ENCODE peak calls at places on chromosomes 13 and 19, in seven cellular contexts. Z, O, C, D, U, J and Q are unnamed samples.

GRCh38 chr13:114141261-114141996 is 9.0 kb upstream of the RASA3 start:
- DNase-seq in Z (no peak), O (no peak), C (no peak), D (no peak), U (no peak), J (no peak), Q (no peak)

GRCh38 chr19:5036733-5037681 is 68.1 kb downstream of the KDM4B start:
- DNase-seq in Z (no peak), O (no peak), C (no peak), D (no peak), U (no peak), J (peak), Q (no peak)

GRCh38 chr13:74200081-74200480 is 65.9 kb upstream of the KLF12 start:
- DNase-seq in Z (no peak), O (no peak), C (no peak), D (no peak), U (no peak), J (no peak), Q (no peak)

GRCh38 chr19:18849838-18850400 is 18.2 kb downstream of the UPF1 start:
- DNase-seq in Z (no peak), O (no peak), C (no peak), D (no peak), U (no peak), J (no peak), Q (no peak)

GRCh38 chr13:37701972-37702371 is 103.4 kb upstream of the POSTN start:
- DNase-seq in Z (no peak), O (no peak), C (no peak), D (no peak), U (no peak), J (no peak), Q (no peak)

GRCh38 chr13:109212630-109213029 is 573.8 kb downstream of the IRS2 start:
- DNase-seq in Z (no peak), O (no peak), C (no peak), D (no peak), U (no peak), J (no peak), Q (no peak)

GRCh38 chr13:28492527-28493367 is 2.2 kb downstream of the FLT1 start:
- DNase-seq in Z (no peak), O (no peak), C (no peak), D (peak), U (no peak), J (no peak), Q (no peak)

GRCh38 chr13:36432106-36432544 is at the start of gene CCNA1:
- DNase-seq in Z (no peak), O (peak), C (peak), D (no peak), U (no peak), J (peak), Q (no peak)

GRCh38 chr13:114007566-114007965 is 33.7 kb upstream of the C13orf46 start:
- DNase-seq in Z (no peak), O (no peak), C (no peak), D (no peak), U (no peak), J (no peak), Q (no peak)

GRCh38 chr19:47330466-47330869 is 1.5 kb upstream of the C5AR2 start:
- DNase-seq in Z (no peak), O (no peak), C (no peak), D (no peak), U (no peak), J (no peak), Q (no peak)

GRCh38 chr13:109412232-109412935 is 374.0 kb downstream of the IRS2 start:
- DNase-seq in Z (peak), O (peak), C (no peak), D (no peak), U (no peak), J (peak), Q (peak)

GRCh38 chr19:38850976-38851621 is 1.3 kb upstream of the HNRNPL start:
- DNase-seq in Z (no peak), O (no peak), C (peak), D (no peak), U (no peak), J (peak), Q (no peak)

GRCh38 chr13:82797876-82798275 is 1084.4 kb downstream of the SLITRK1 start:
- DNase-seq in Z (no peak), O (no peak), C (no peak), D (no peak), U (no peak), J (no peak), Q (no peak)

GRCh38 chr13:82802528-82802927 is 1079.7 kb downstream of the SLITRK1 start:
- DNase-seq in Z (no peak), O (no peak), C (no peak), D (no peak), U (no peak), J (no peak), Q (no peak)

GRCh38 chr13:82800391-82800790 is 1081.9 kb downstream of the SLITRK1 start:
- DNase-seq in Z (no peak), O (no peak), C (no peak), D (no peak), U (no peak), J (no peak), Q (no peak)

DNA sequence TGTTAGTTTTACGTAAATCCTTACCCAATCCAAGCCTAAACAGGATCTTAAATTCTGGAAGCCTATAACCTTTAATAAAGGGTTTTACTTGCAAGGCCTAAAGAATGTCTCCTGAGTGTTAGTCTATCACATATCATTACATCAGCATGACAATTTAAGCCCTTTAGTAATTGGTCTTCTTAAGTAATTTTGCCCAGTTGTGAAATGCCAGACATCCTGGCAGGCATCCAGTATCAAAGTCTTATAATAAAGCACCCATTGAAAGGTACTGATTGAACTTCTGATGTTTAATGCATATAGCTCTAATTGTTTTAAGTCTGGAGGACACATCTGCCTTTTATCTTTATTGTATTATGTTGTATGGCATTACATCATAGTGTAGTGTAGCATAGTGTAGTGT is 1078.9 kb downstream of the SLITRK1 start:
- DNase-seq in Z (no peak), O (no peak), C (no peak), D (no peak), U (no peak), J (no peak), Q (no peak)
- TF ChIP-seq JUND in Z (no peak), O (no peak), C (no peak), D (no peak), U (no peak), J (no peak), Q (no peak)

GRCh38 chr19:48469056-48469881 is at the start of gene CYTH2:
- DNase-seq in Z (peak), O (peak), C (peak), D (peak), U (peak), J (peak), Q (peak)

GRCh38 chr19:48470281-48470680 is 1.1 kb downstream of the CYTH2 start:
- DNase-seq in Z (no peak), O (no peak), C (no peak), D (no peak), U (no peak), J (no peak), Q (no peak)

GRCh38 chr19:48465215-48465614 is 4.0 kb upstream of the CYTH2 start:
- DNase-seq in Z (no peak), O (no peak), C (no peak), D (no peak), U (no peak), J (no peak), Q (no peak)

GRCh38 chr19:48468806-48469055 is 438 bp upstream of the CYTH2 start:
- DNase-seq in Z (no peak), O (no peak), C (no peak), D (no peak), U (no peak), J (no peak), Q (no peak)

GRCh38 chr19:48466571-48467325 is 2.4 kb upstream of the CYTH2 start:
- DNase-seq in Z (no peak), O (no peak), C (no peak), D (no peak), U (no peak), J (peak), Q (no peak)
- TF ChIP-seq JUND in Z (no peak), O (no peak), C (no peak), D (no peak), U (no peak), J (no peak), Q (no peak)

GRCh38 chr19:1656988-1657536 is 4.6 kb upstream of the TCF3 start:
- DNase-seq in Z (no peak), O (no peak), C (no peak), D (no peak), U (no peak), J (no peak), Q (no peak)
- TF ChIP-seq JUND in Z (no peak), O (no peak), C (no peak), D (no peak), U (no peak), J (no peak), Q (no peak)

DNA sequence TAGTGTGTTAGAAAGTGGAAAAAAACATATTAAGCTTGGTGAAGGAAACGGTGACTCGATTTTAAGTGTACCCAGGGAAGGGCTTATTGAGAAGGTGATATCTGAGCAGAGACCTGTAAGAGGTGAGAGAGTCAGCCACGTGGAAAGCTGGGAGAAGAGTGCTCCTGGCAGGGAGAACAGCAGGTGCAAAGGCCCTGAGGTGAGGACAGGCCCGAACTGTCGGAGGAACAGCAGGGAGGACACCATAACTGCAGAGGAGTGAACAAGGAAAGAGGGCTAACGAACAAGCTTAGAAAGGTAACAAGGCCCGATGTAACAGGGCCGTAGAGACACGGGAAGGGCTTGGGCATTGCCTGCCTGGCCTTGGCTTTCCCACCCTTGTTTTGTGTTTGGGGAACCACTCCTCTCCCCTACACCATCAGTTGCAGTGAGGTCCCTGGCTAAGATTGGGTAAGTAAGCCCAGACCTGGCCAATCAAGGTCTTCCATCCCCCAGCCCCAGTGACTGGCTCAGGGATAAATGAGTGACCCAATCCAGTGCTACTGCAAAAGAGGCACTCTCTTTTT is 7.3 kb downstream of the ATP4A start:
- DNase-seq in Z (no peak), O (no peak), C (no peak), D (no peak), U (no peak), J (no peak), Q (no peak)
- TF ChIP-seq JUND in Z (no peak), O (no peak), C (no peak), D (no peak), U (no peak), J (no peak), Q (no peak)

GRCh38 chr19:48918801-48919247 is 14.7 kb upstream of the DHDH start:
- DNase-seq in Z (no peak), O (peak), C (peak), D (no peak), U (no peak), J (peak), Q (peak)
- TF ChIP-seq JUND in Z (no peak), O (no peak), C (peak), D (no peak), U (no peak), J (no peak), Q (no peak)